ENCODE peak calls at places on chromosomes 16 and 17, in six cellular contexts. D, B, V, W, E and T are unnamed samples.

GRCh38 chr17:49815761-49816281 is 27.3 kb downstream of the KAT7 start:
- DNase-seq in E (no peak), D (no peak), V (peak; percentile 42), B (no peak), W (no peak), T (no peak)

GRCh38 chr16:11045441-11045840 is 101.1 kb downstream of the CLEC16A start:
- DNase-seq in V (no peak), D (no peak), B (no peak), E (no peak), W (no peak), T (no peak)

GRCh38 chr17:17412331-17412730 is 64.5 kb upstream of the MED9 start:
- DNase-seq in E (no peak), B (no peak), W (no peak), D (no peak), V (no peak), T (no peak)

GRCh38 chr16:57304169-57305061 is 19.9 kb upstream of the PLLP start:
- DNase-seq in E (no peak), W (peak; percentile 47), V (no peak), B (no peak), D (no peak), T (no peak)

GRCh38 chr16:86212706-86213426 is 297.5 kb upstream of the FOXF1 start:
- DNase-seq in V (no peak), D (no peak), B (no peak), E (no peak), W (no peak), T (no peak)

GRCh38 chr17:82582709-82583108 is 63.2 kb downstream of the FOXK2 start:
- DNase-seq in D (no peak), B (no peak), W (no peak), V (no peak), E (no peak), T (no peak)

GRCh38 chr17:37598145-37598544 is 11.1 kb downstream of the SYNRG start:
- DNase-seq in E (no peak), W (no peak), D (no peak), B (no peak), V (no peak), T (no peak)

GRCh38 chr16:22397459-22397858 is 23.0 kb upstream of the CDR2 start:
- DNase-seq in D (no peak), W (no peak), B (no peak), V (no peak), E (no peak), T (no peak)

GRCh38 chr16:87951550-87952538 is 610 bp downstream of the BANP start:
- DNase-seq in B (no peak), V (no peak), D (no peak), E (no peak), W (no peak), T (no peak)

GRCh38 chr16:68093816-68094613 is 8.8 kb downstream of the NFATC3 start:
- DNase-seq in W (no peak), D (no peak), E (no peak), V (peak; percentile 70), B (no peak), T (no peak)

GRCh38 chr17:4585203-4585939 is 1.0 kb downstream of the SMTNL2 start:
- DNase-seq in E (no peak), V (no peak), B (no peak), W (no peak), D (no peak), T (no peak)

GRCh38 chr17:81684442-81684911 is 666 bp downstream of the HGS start:
- DNase-seq in E (no peak), V (no peak), W (no peak), D (peak; percentile 36), B (no peak), T (no peak)

GRCh38 chr16:4297480-4297879 is 18.4 kb upstream of the GLIS2 start:
- DNase-seq in B (no peak), D (no peak), V (no peak), E (no peak), W (no peak), T (no peak)

GRCh38 chr16:1634541-1634940 is 22.4 kb downstream of the CRAMP1 start:
- DNase-seq in B (no peak), E (no peak), W (no peak), D (no peak), V (no peak), T (no peak)

GRCh38 chr16:12287796-12288536 is 311.4 kb downstream of the SNX29 start:
- DNase-seq in W (no peak), D (no peak), B (no peak), E (no peak), V (no peak), T (no peak)

GRCh38 chr16:54430491-54431030 is 144.0 kb upstream of the IRX3 start:
- DNase-seq in V (no peak), B (no peak), E (no peak), D (no peak), W (no peak), T (no peak)

GRCh38 chr16:56576585-56577299 is 11.9 kb downstream of the MT4 start:
- DNase-seq in V (peak; percentile 36), D (peak; percentile 86), E (peak; percentile 90), B (peak; percentile 16), W (peak; percentile 53), T (peak; percentile 71)

GRCh38 chr16:73735018-73735417 is 561.6 kb upstream of the PSMD7 start:
- DNase-seq in V (no peak), B (no peak), W (no peak), D (no peak), E (no peak), T (no peak)

GRCh38 chr17:3893003-3893719 is at the start of gene CAMKK1:
- DNase-seq in E (peak; percentile 83), W (peak; percentile 86), D (peak; percentile 100), B (peak; percentile 89), V (peak; percentile 87), T (peak; percentile 99)

GRCh38 chr17:82492647-82493516 is 26.6 kb upstream of the FOXK2 start:
- DNase-seq in D (no peak), E (no peak), B (no peak), W (no peak), V (no peak), T (no peak)

GRCh38 chr16:57628008-57628781 is at the start of gene ADGRG1:
- DNase-seq in D (no peak), B (peak; percentile 59), V (peak; percentile 38), W (peak; percentile 92), E (peak; percentile 32), T (peak; percentile 46)

GRCh38 chr17:13306310-13306962 is 288.6 kb upstream of the ELAC2 start:
- DNase-seq in V (peak; percentile 6), W (no peak), D (no peak), E (peak; percentile 1), B (peak; percentile 22), T (no peak)

GRCh38 chr17:39663688-39664580 is 1.2 kb upstream of the TCAP start:
- DNase-seq in W (no peak), D (no peak), V (no peak), E (no peak), B (no peak), T (no peak)